ENCODE peak calls at places on chromosomes 4 and X, in six cellular contexts. One of them, this sample, is unnamed.
A peak's percentile ranks its signal among the peaks of the same experiment; 100 is the strongest.

GRCh38 chr4:67790721-67791120 is 36.5 kb upstream of the GNRHR start:
- DNase-seq in neural crest cell: no peak
- DNase-seq in brain microvascular endothelial cell: no peak
- DNase-seq in smooth muscle cell of the brain vasculature: no peak
- DNase-seq in activated CD8-positive, alpha-beta memory T cell treated with anti-CD3 and anti-CD28 coated beads, Interleukin-2, amount 50 U/mL, for 48 hours: no peak
- DNase-seq in NCI-H1930: no peak
- DNase-seq in this sample: no peak

GRCh38 chrX:6849711-6850415 is 297.6 kb upstream of the STS start:
- DNase-seq in NCI-H1930: no peak
- DNase-seq in brain microvascular endothelial cell: peak; percentile 21
- DNase-seq in neural crest cell: no peak
- DNase-seq in activated CD8-positive, alpha-beta memory T cell treated with anti-CD3 and anti-CD28 coated beads, Interleukin-2, amount 50 U/mL, for 48 hours: no peak
- DNase-seq in smooth muscle cell of the brain vasculature: no peak
- DNase-seq in this sample: no peak

GRCh38 chr4:56646341-56646740 is 34.8 kb downstream of the HOPX start:
- DNase-seq in brain microvascular endothelial cell: no peak
- DNase-seq in neural crest cell: no peak
- DNase-seq in smooth muscle cell of the brain vasculature: no peak
- DNase-seq in activated CD8-positive, alpha-beta memory T cell treated with anti-CD3 and anti-CD28 coated beads, Interleukin-2, amount 50 U/mL, for 48 hours: no peak
- DNase-seq in NCI-H1930: no peak
- DNase-seq in this sample: no peak

GRCh38 chr4:103012085-103012484 is 7.4 kb downstream of the SLC9B1 start:
- DNase-seq in NCI-H1930: no peak
- DNase-seq in activated CD8-positive, alpha-beta memory T cell treated with anti-CD3 and anti-CD28 coated beads, Interleukin-2, amount 50 U/mL, for 48 hours: no peak
- DNase-seq in brain microvascular endothelial cell: no peak
- DNase-seq in neural crest cell: no peak
- DNase-seq in smooth muscle cell of the brain vasculature: no peak
- DNase-seq in this sample: no peak

GRCh38 chrX:37423864-37424569 is 74.9 kb downstream of the PRRG1 start:
- DNase-seq in NCI-H1930: peak; percentile 0
- DNase-seq in neural crest cell: no peak
- DNase-seq in brain microvascular endothelial cell: peak; percentile 40
- DNase-seq in activated CD8-positive, alpha-beta memory T cell treated with anti-CD3 and anti-CD28 coated beads, Interleukin-2, amount 50 U/mL, for 48 hours: no peak
- DNase-seq in smooth muscle cell of the brain vasculature: no peak
- DNase-seq in this sample: no peak

GRCh38 chrX:3522016-3522690 is 175.7 kb upstream of the MXRA5 start:
- DNase-seq in neural crest cell: no peak
- DNase-seq in brain microvascular endothelial cell: peak; percentile 72
- DNase-seq in activated CD8-positive, alpha-beta memory T cell treated with anti-CD3 and anti-CD28 coated beads, Interleukin-2, amount 50 U/mL, for 48 hours: no peak
- DNase-seq in NCI-H1930: no peak
- DNase-seq in smooth muscle cell of the brain vasculature: no peak
- DNase-seq in this sample: no peak

GRCh38 chr4:105241456-105241855 is 94.8 kb downstream of the TET2 start:
- DNase-seq in NCI-H1930: no peak
- DNase-seq in activated CD8-positive, alpha-beta memory T cell treated with anti-CD3 and anti-CD28 coated beads, Interleukin-2, amount 50 U/mL, for 48 hours: no peak
- DNase-seq in brain microvascular endothelial cell: no peak
- DNase-seq in neural crest cell: no peak
- DNase-seq in smooth muscle cell of the brain vasculature: no peak
- DNase-seq in this sample: no peak

GRCh38 chr4:84753318-84753972 is 170.5 kb downstream of the CDS1 start:
- DNase-seq in smooth muscle cell of the brain vasculature: no peak
- DNase-seq in neural crest cell: no peak
- DNase-seq in brain microvascular endothelial cell: no peak
- DNase-seq in NCI-H1930: no peak
- DNase-seq in activated CD8-positive, alpha-beta memory T cell treated with anti-CD3 and anti-CD28 coated beads, Interleukin-2, amount 50 U/mL, for 48 hours: no peak
- DNase-seq in this sample: no peak

GRCh38 chrX:154411981-154412340 is 622 bp downstream of the TAFAZZIN start:
- DNase-seq in brain microvascular endothelial cell: no peak
- DNase-seq in smooth muscle cell of the brain vasculature: no peak
- DNase-seq in NCI-H1930: peak; percentile 42
- DNase-seq in neural crest cell: peak; percentile 32
- DNase-seq in activated CD8-positive, alpha-beta memory T cell treated with anti-CD3 and anti-CD28 coated beads, Interleukin-2, amount 50 U/mL, for 48 hours: peak; percentile 79
- DNase-seq in this sample: no peak

GRCh38 chr4:22483551-22483981 is 32.3 kb downstream of the ADGRA3 start:
- DNase-seq in NCI-H1930: no peak
- DNase-seq in activated CD8-positive, alpha-beta memory T cell treated with anti-CD3 and anti-CD28 coated beads, Interleukin-2, amount 50 U/mL, for 48 hours: no peak
- DNase-seq in neural crest cell: no peak
- DNase-seq in smooth muscle cell of the brain vasculature: no peak
- DNase-seq in brain microvascular endothelial cell: peak; percentile 79
- DNase-seq in this sample: no peak

GRCh38 chr4:65391814-65392213 is 278.5 kb downstream of the EPHA5 start:
- DNase-seq in neural crest cell: no peak
- DNase-seq in smooth muscle cell of the brain vasculature: no peak
- DNase-seq in activated CD8-positive, alpha-beta memory T cell treated with anti-CD3 and anti-CD28 coated beads, Interleukin-2, amount 50 U/mL, for 48 hours: no peak
- DNase-seq in brain microvascular endothelial cell: no peak
- DNase-seq in NCI-H1930: no peak
- DNase-seq in this sample: no peak

This sample was measured in NCI-H2081 treated with DMSO at 0.1 percent for 48 hours.